ENCODE peak calls at places on chromosomes 4 and X, in eight cellular contexts. A, I, E, M, T, K, S and C are unnamed samples.

GRCh38 chrX:119228506-119229290 is 7.4 kb upstream of the PGRMC1 start:
- DNase-seq in A (peak; percentile 96), I (no peak), E (peak; percentile 42), M (no peak), T (no peak), K (peak; percentile 87), S (no peak), C (no peak)

GRCh38 chrX:19705196-19705769 is 182.1 kb downstream of the SH3KBP1 start:
- DNase-seq in A (peak; percentile 75), I (no peak), E (no peak), M (no peak), T (no peak), K (peak; percentile 30), S (no peak), C (no peak)

GRCh38 chr4:115687356-115687755 is 573.9 kb upstream of the NDST4 start:
- DNase-seq in A (no peak), I (no peak), E (peak; percentile 5), M (no peak), T (no peak), K (no peak), S (no peak), C (no peak)

GRCh38 chrX:135477576-135477975 is 42.9 kb upstream of the INTS6L start:
- DNase-seq in A (peak; percentile 81), I (no peak), E (peak; percentile 46), M (peak; percentile 79), T (peak; percentile 59), K (peak; percentile 47), S (peak; percentile 74), C (no peak)

GRCh38 chrX:123626962-123627361 is 105.9 kb downstream of the THOC2 start:
- DNase-seq in A (peak; percentile 70), I (no peak), E (peak; percentile 31), M (no peak), T (no peak), K (peak; percentile 78), S (no peak), C (no peak)

GRCh38 chr4:125235971-125236370 is 78.8 kb upstream of the FAT4 start:
- DNase-seq in A (no peak), I (no peak), E (no peak), M (no peak), T (no peak), K (no peak), S (no peak), C (no peak)

GRCh38 chrX:71215335-71215912 is 7.6 kb upstream of the GJB1 start:
- DNase-seq in A (no peak), I (no peak), E (no peak), M (no peak), T (no peak), K (no peak), S (no peak), C (no peak)

GRCh38 chr4:48970471-48970921 is 15.6 kb upstream of the CWH43 start:
- DNase-seq in A (peak; percentile 40), I (no peak), E (peak; percentile 35), M (no peak), T (peak; percentile 6), K (peak; percentile 77), S (no peak), C (no peak)

GRCh38 chr4:140630246-140630645 is 61.5 kb upstream of the UCP1 start:
- DNase-seq in A (no peak), I (no peak), E (no peak), M (no peak), T (no peak), K (no peak), S (no peak), C (no peak)

GRCh38 chr4:41006141-41006540 is 208.2 kb downstream of the APBB2 start:
- DNase-seq in A (peak; percentile 18), I (no peak), E (no peak), M (no peak), T (no peak), K (peak; percentile 55), S (no peak), C (no peak)

GRCh38 chr4:89788243-89789072 is 48.5 kb downstream of the SNCA start:
- DNase-seq in A (peak; percentile 74), I (no peak), E (peak; percentile 3), M (peak; percentile 65), T (no peak), K (no peak), S (peak; percentile 60), C (no peak)

GRCh38 chrX:54564942-54565341 is 34.9 kb downstream of the GNL3L start:
- DNase-seq in A (no peak), I (no peak), E (no peak), M (no peak), T (no peak), K (peak; percentile 2), S (no peak), C (no peak)

GRCh38 chrX:37331546-37331945 is 17.6 kb upstream of the PRRG1 start:
- DNase-seq in A (no peak), I (no peak), E (no peak), M (no peak), T (no peak), K (no peak), S (no peak), C (no peak)

GRCh38 chrX:39212456-39212855 is 411.2 kb downstream of the MID1IP1 start:
- DNase-seq in A (peak; percentile 45), I (no peak), E (no peak), M (no peak), T (peak; percentile 56), K (no peak), S (no peak), C (no peak)

GRCh38 chrX:15142084-15142715 is 127.7 kb downstream of the ASB9 start:
- DNase-seq in A (peak; percentile 45), I (no peak), E (peak; percentile 32), M (no peak), T (peak; percentile 20), K (no peak), S (no peak), C (no peak)

GRCh38 chr4:3874525-3875110 is 108.4 kb downstream of the ADRA2C start:
- DNase-seq in A (no peak), I (no peak), E (no peak), M (no peak), T (no peak), K (no peak), S (no peak), C (no peak)

GRCh38 chrX:132612990-132613564 is 124.2 kb upstream of the MBNL3 start:
- DNase-seq in A (peak; percentile 31), I (no peak), E (no peak), M (peak; percentile 81), T (peak; percentile 55), K (no peak), S (peak; percentile 20), C (no peak)